ENCODE peak calls at places on chromosomes 7 and 10, in six cellular contexts. K is CD8-positive, alpha-beta memory T cell; E is GM12878; A is cardiac muscle cell; P is Peyer's patch; M is stomach. L is an unnamed sample.

GRCh38 chr7:16347461-16348192 is 73.7 kb downstream of the CRPPA start:
- DNase-seq in A (peak), K (no peak), P (no peak), E (no peak), M (no peak), L (no peak)

GRCh38 chr10:29737209-29737565 is 102.4 kb upstream of the SVIL start:
- DNase-seq in M (no peak), A (no peak), P (no peak), K (no peak), E (no peak), L (no peak)

GRCh38 chr7:85405016-85405415 is 218.2 kb upstream of the SEMA3D start:
- DNase-seq in A (no peak), E (no peak), P (no peak), K (no peak), M (no peak), L (no peak)

GRCh38 chr7:91398341-91398740 is 134.1 kb downstream of the FZD1 start:
- DNase-seq in A (no peak), K (no peak), P (no peak), E (no peak), M (no peak), L (no peak)

GRCh38 chr10:57822965-57823364 is 444.7 kb downstream of the IPMK start:
- DNase-seq in K (no peak), E (no peak), A (no peak), M (no peak), P (no peak), L (no peak)

GRCh38 chr10:117546630-117547300 is 4.2 kb downstream of the EMX2 start:
- DNase-seq in A (no peak), E (no peak), K (no peak), P (no peak), M (no peak), L (no peak)

GRCh38 chr10:24894728-24895127 is 57.7 kb downstream of the PRTFDC1 start:
- DNase-seq in E (no peak), M (no peak), K (peak), A (no peak), P (peak), L (no peak)

GRCh38 chr7:17521437-17521836 is 223.0 kb downstream of the AHR start:
- DNase-seq in M (no peak), K (no peak), E (no peak), P (no peak), A (no peak), L (no peak)

GRCh38 chr7:137572071-137572784 is 228.7 kb upstream of the PTN start:
- DNase-seq in M (no peak), K (no peak), P (no peak), A (no peak), E (no peak), L (no peak)

GRCh38 chr10:66637273-66638036 is 288.4 kb upstream of the LRRTM3 start:
- DNase-seq in A (peak), P (no peak), K (no peak), M (no peak), E (no peak), L (no peak)

GRCh38 chr7:1368682-1369571 is 90.3 kb downstream of the MICALL2 start:
- DNase-seq in M (no peak), K (no peak), E (no peak), A (peak), P (no peak), L (no peak)

GRCh38 chr10:76543655-76544054 is 1094.0 kb downstream of the KCNMA1 start:
- DNase-seq in M (no peak), A (no peak), E (no peak), K (no peak), P (no peak), L (no peak)

GRCh38 chr7:23373151-23374004 is 74.2 kb downstream of the MALSU1 start:
- DNase-seq in A (no peak), K (no peak), P (no peak), M (no peak), E (peak), L (no peak)

GRCh38 chr10:119395287-119396007 is 147.1 kb downstream of the RGS10 start:
- DNase-seq in E (no peak), K (no peak), P (peak), M (peak), A (no peak), L (peak)

GRCh38 chr7:24831240-24831639 is 74.0 kb upstream of the GSDME start:
- DNase-seq in A (no peak), P (no peak), K (no peak), M (no peak), E (no peak), L (no peak)

GRCh38 chr7:36188923-36189322 is 35.9 kb downstream of the EEPD1 start:
- DNase-seq in K (no peak), E (no peak), P (no peak), A (no peak), M (no peak), L (no peak)

GRCh38 chr7:45182856-45183710 is 25.5 kb downstream of the RAMP3 start:
- DNase-seq in K (no peak), E (no peak), A (no peak), M (no peak), P (peak), L (no peak)

GRCh38 chr7:50502001-50502684 is 52.0 kb upstream of the FIGNL1 start:
- DNase-seq in M (no peak), K (no peak), E (no peak), P (peak), A (no peak), L (peak)

GRCh38 chr7:90708841-90709317 is 112.8 kb downstream of the CDK14 start:
- DNase-seq in M (peak), A (peak), E (peak), P (peak), K (no peak), L (no peak)

GRCh38 chr10:9096288-9096687 is 1041.8 kb downstream of the GATA3 start:
- DNase-seq in P (no peak), K (peak), E (no peak), A (no peak), M (no peak), L (no peak)

GRCh38 chr7:136874393-136875032 is 6.1 kb downstream of the CHRM2 start:
- DNase-seq in P (no peak), M (no peak), A (no peak), K (no peak), E (no peak), L (no peak)

GRCh38 chr7:37833107-37833817 is 15.1 kb upstream of the NME8 start:
- DNase-seq in E (no peak), P (peak), A (peak), K (peak), M (no peak), L (peak)

GRCh38 chr10:77328272-77328816 is 309.3 kb downstream of the KCNMA1 start:
- DNase-seq in K (no peak), M (peak), A (peak), E (no peak), P (no peak), L (no peak)

GRCh38 chr7:14639329-14639728 is 263.2 kb downstream of the DGKB start:
- DNase-seq in A (no peak), K (no peak), M (no peak), P (no peak), E (no peak), L (no peak)

GRCh38 chr7:46079421-46079820 is 158.3 kb upstream of the IGFBP3 start:
- DNase-seq in P (no peak), A (no peak), K (no peak), E (no peak), M (no peak), L (no peak)

GRCh38 chr7:108589874-108590273 is 20.2 kb downstream of the DNAJB9 start:
- DNase-seq in M (no peak), E (no peak), K (no peak), P (no peak), A (no peak), L (no peak)

GRCh38 chr7:7772385-7772784 is 54.0 kb upstream of the RPA3 start:
- DNase-seq in M (no peak), K (no peak), P (no peak), E (no peak), A (no peak), L (no peak)

GRCh38 chr7:36600314-36600682 is 124.0 kb downstream of the AOAH start:
- DNase-seq in E (no peak), A (no peak), P (no peak), M (no peak), K (no peak), L (peak)

GRCh38 chr10:80416401-80417098 is 8.2 kb downstream of the PRXL2A start:
- DNase-seq in E (no peak), A (peak), K (no peak), P (no peak), M (peak), L (no peak)

GRCh38 chr7:151063212-151063561 is 3.8 kb downstream of the SLC4A2 start:
- DNase-seq in K (no peak), P (peak), A (no peak), E (no peak), M (no peak), L (no peak)
- H3K27ac ChIP-seq in K (no peak), P (peak), A (peak), E (no peak), M (peak), L (no peak)

DNA sequence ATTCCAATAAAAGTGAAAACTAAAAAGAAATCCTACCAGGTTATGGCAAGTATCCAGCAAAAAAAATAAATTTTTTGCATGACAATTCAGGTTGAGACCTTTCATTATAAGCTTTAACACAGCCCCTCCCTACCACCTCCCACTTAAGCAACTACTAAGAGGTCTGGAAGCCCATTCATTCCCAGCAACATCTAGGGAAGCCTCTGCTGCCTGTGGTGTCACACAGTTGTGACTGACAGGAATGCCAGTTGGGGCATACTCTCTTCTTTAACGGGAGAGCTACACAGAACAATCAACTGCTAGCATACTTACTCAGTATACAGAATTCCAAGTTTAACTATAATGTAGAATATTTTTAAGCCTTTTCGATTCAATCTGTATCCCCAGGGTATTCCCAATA is 27.8 kb downstream of the ABI1 start:
- DNase-seq in E (no peak), K (no peak), P (no peak), A (peak), M (no peak), L (no peak)
- H3K4me3 ChIP-seq in E (no peak), K (no peak), P (no peak), A (no peak), M (no peak), L (no peak)

GRCh38 chr10:97549587-97550322 is 22.8 kb upstream of the ANKRD2 start:
- DNase-seq in E (no peak), A (peak), K (no peak), M (no peak), P (no peak), L (no peak)
- H3K27ac ChIP-seq in E (no peak), A (peak), K (no peak), M (no peak), P (no peak), L (peak)

GRCh38 chr10:22554481-22555182 is 159.7 kb downstream of the PIP4K2A start:
- DNase-seq in P (peak), A (peak), M (peak), E (no peak), K (no peak), L (peak)
- H3K4me3 ChIP-seq in P (peak), A (no peak), M (peak), E (no peak), K (no peak), L (no peak)

GRCh38 chr10:133242611-133243356 is 5.1 kb downstream of the VENTX start:
- DNase-seq in K (no peak), E (no peak), M (no peak), A (no peak), P (no peak), L (no peak)
- H3K27ac ChIP-seq in K (no peak), E (no peak), M (no peak), A (no peak), P (no peak), L (no peak)

GRCh38 chr10:27742926-27743735 is 2.5 kb downstream of the MKX start:
- DNase-seq in P (no peak), A (peak), M (peak), E (no peak), K (peak), L (peak)

GRCh38 chr10:27743736-27744477 is 1.7 kb downstream of the MKX start:
- DNase-seq in A (peak), E (no peak), K (no peak), M (no peak), P (no peak), L (no peak)

GRCh38 chr10:27744478-27745379 is 890 bp downstream of the MKX start:
- DNase-seq in A (peak), K (peak), M (peak), P (no peak), E (no peak), L (no peak)

GRCh38 chr10:27742195-27742925 is 3.3 kb downstream of the MKX start:
- DNase-seq in K (peak), M (peak), P (peak), E (peak), A (peak), L (peak)

DNA sequence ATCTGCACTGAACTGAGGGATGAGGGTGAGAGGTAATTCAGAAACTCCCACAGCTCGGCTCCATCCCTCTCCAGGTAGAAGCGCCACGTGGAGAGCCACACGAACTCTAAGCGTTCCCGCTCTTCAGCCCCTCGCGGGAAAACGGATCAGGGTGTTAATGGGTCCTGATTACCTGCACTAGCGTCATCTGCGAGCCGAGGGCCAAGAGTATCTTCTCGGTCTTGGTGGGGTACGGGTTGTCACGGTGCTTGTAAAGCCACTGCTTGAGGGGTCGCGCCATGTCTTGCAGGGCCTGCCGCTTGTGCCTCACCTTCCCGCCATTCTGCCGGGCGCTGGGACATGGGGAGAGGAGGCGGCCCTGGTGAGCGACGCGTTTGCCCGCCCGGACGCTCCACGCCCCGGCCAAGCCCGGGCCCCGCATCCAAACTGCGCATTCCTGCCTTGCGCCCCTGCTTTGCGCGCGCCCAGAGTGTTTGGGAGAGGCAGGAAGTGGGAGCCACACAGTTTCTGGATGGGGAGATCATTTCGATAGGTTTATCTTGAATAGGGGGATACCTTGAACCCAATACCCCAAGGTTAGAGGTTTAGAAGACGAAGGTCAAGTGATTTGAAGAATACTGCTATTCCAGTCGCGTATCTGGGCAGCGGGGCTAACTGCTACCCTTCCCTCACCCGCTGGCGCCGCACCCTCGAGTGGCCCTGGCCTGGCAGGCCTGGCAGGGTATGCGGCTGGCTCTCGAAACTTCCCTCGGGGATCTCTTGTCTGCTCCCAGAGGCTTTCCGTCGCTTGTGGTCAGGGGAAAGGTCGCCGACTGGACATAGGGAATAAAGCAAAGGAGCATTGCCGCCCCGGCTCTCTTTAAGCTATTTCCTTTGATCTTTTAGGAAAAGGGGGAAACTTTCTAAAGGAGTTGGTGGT is 4.2 kb downstream of the MKX start:
- DNase-seq in K (no peak), A (peak), P (no peak), E (no peak), M (no peak), L (no peak)
- H3K4me3 ChIP-seq in K (peak), A (peak), P (peak), E (no peak), M (peak), L (no peak)

GRCh38 chr7:98418636-98419315 is 17.9 kb upstream of the BAIAP2L1 start:
- DNase-seq in P (peak), K (no peak), E (no peak), M (peak), A (no peak), L (peak)
- H3K27ac ChIP-seq in P (no peak), K (no peak), E (no peak), M (peak), A (no peak), L (no peak)

GRCh38 chr10:106708521-106708920 is 456.0 kb downstream of the SORCS1 start:
- DNase-seq in E (no peak), P (no peak), A (no peak), K (no peak), M (no peak), L (no peak)
- H3K4me3 ChIP-seq in E (no peak), P (no peak), A (no peak), K (no peak), M (no peak), L (no peak)

DNA sequence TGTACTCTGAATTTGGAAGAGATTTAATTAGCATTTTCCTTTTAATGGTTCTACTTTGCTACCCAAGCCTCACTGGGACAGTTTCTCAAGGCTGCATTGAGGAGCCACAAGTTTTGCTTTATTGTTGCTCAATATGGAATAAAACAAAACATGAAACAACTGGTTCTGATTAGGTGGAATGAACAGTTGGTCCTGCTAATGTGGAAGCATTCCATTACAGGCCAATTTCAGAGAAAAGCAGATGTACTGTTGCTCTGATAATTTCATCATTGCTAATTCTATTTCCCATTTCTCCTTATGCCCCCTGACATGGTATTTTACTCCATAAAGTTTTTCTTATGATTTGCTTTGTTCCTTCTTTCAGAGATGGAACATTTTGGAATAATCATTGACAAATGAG is 66.0 kb upstream of the PAPSS2 start:
- DNase-seq in K (no peak), A (no peak), M (no peak), E (no peak), P (no peak), L (no peak)
- H3K27ac ChIP-seq in K (no peak), A (no peak), M (no peak), E (no peak), P (no peak), L (no peak)

GRCh38 chr10:126064512-126064911 is 168.1 kb downstream of the FANK1 start:
- DNase-seq in A (no peak), M (no peak), E (no peak), P (no peak), K (no peak), L (no peak)

GRCh38 chr10:126060232-126060935 is 164.0 kb downstream of the FANK1 start:
- DNase-seq in P (no peak), K (no peak), M (no peak), E (no peak), A (no peak), L (no peak)

GRCh38 chr10:126061526-126061925 is 165.2 kb downstream of the FANK1 start:
- DNase-seq in K (no peak), E (no peak), M (no peak), A (no peak), P (no peak), L (no peak)

GRCh38 chr10:126063353-126063791 is 167.0 kb downstream of the FANK1 start:
- DNase-seq in K (no peak), P (no peak), A (no peak), E (no peak), M (no peak), L (no peak)

GRCh38 chr10:126062132-126063032 is 166.0 kb downstream of the FANK1 start:
- DNase-seq in K (no peak), P (peak), E (no peak), M (peak), A (no peak), L (peak)
- H3K4me3 ChIP-seq in K (no peak), P (no peak), E (no peak), M (no peak), A (no peak), L (no peak)